ENCODE peak calls at places on chromosomes 3 and 15, in six cellular contexts. One of them, this sample, is unnamed.

GRCh38 chr15:75112278-75112847 is 89.0 kb downstream of the PPCDC start:
- DNase-seq in islet precursor cell: no peak
- DNase-seq in stimulated activated CD4-positive, alpha-beta T cell treated with anti-CD3 and anti-CD28 coated beads, Interleukin-12 subunit alpha, Interleukin-12 subunit beta, amount 100 ng/mL, for 24 hours: no peak
- DNase-seq in IMR-90: no peak
- DNase-seq in activated naive CD8-positive, alpha-beta T cell treated with anti-CD3 and anti-CD28 coated beads, Interleukin-2, amount 10 ng/mL, durations not matched to agents 7 days and 5 days: no peak
- DNase-seq in esophagus squamous epithelium: no peak
- DNase-seq in this sample: no peak

GRCh38 chr15:57283774-57284508 is 92.4 kb upstream of the CGNL1 start:
- DNase-seq in islet precursor cell: no peak
- DNase-seq in stimulated activated CD4-positive, alpha-beta T cell treated with anti-CD3 and anti-CD28 coated beads, Interleukin-12 subunit alpha, Interleukin-12 subunit beta, amount 100 ng/mL, for 24 hours: no peak
- DNase-seq in IMR-90: peak; percentile 45
- DNase-seq in activated naive CD8-positive, alpha-beta T cell treated with anti-CD3 and anti-CD28 coated beads, Interleukin-2, amount 10 ng/mL, durations not matched to agents 7 days and 5 days: no peak
- DNase-seq in esophagus squamous epithelium: no peak
- DNase-seq in this sample: no peak

GRCh38 chr3:17412950-17413530 is 329.4 kb downstream of the TBC1D5 start:
- DNase-seq in islet precursor cell: no peak
- DNase-seq in stimulated activated CD4-positive, alpha-beta T cell treated with anti-CD3 and anti-CD28 coated beads, Interleukin-12 subunit alpha, Interleukin-12 subunit beta, amount 100 ng/mL, for 24 hours: no peak
- DNase-seq in IMR-90: peak; percentile 64
- DNase-seq in activated naive CD8-positive, alpha-beta T cell treated with anti-CD3 and anti-CD28 coated beads, Interleukin-2, amount 10 ng/mL, durations not matched to agents 7 days and 5 days: no peak
- DNase-seq in esophagus squamous epithelium: no peak
- DNase-seq in this sample: peak; percentile 88

GRCh38 chr3:8325306-8325705 is 176.3 kb upstream of the LMCD1 start:
- DNase-seq in islet precursor cell: no peak
- DNase-seq in stimulated activated CD4-positive, alpha-beta T cell treated with anti-CD3 and anti-CD28 coated beads, Interleukin-12 subunit alpha, Interleukin-12 subunit beta, amount 100 ng/mL, for 24 hours: no peak
- DNase-seq in IMR-90: no peak
- DNase-seq in activated naive CD8-positive, alpha-beta T cell treated with anti-CD3 and anti-CD28 coated beads, Interleukin-2, amount 10 ng/mL, durations not matched to agents 7 days and 5 days: no peak
- DNase-seq in esophagus squamous epithelium: no peak
- DNase-seq in this sample: no peak

GRCh38 chr15:55846108-55846707 is 103.3 kb upstream of the PRTG start:
- DNase-seq in islet precursor cell: peak; percentile 78
- DNase-seq in stimulated activated CD4-positive, alpha-beta T cell treated with anti-CD3 and anti-CD28 coated beads, Interleukin-12 subunit alpha, Interleukin-12 subunit beta, amount 100 ng/mL, for 24 hours: no peak
- DNase-seq in IMR-90: peak; percentile 88
- DNase-seq in activated naive CD8-positive, alpha-beta T cell treated with anti-CD3 and anti-CD28 coated beads, Interleukin-2, amount 10 ng/mL, durations not matched to agents 7 days and 5 days: no peak
- DNase-seq in esophagus squamous epithelium: no peak
- DNase-seq in this sample: peak; percentile 90

GRCh38 chr3:114389156-114389555 is 95.3 kb downstream of the TIGIT start:
- DNase-seq in islet precursor cell: no peak
- DNase-seq in stimulated activated CD4-positive, alpha-beta T cell treated with anti-CD3 and anti-CD28 coated beads, Interleukin-12 subunit alpha, Interleukin-12 subunit beta, amount 100 ng/mL, for 24 hours: no peak
- DNase-seq in IMR-90: no peak
- DNase-seq in activated naive CD8-positive, alpha-beta T cell treated with anti-CD3 and anti-CD28 coated beads, Interleukin-2, amount 10 ng/mL, durations not matched to agents 7 days and 5 days: peak; percentile 27
- DNase-seq in esophagus squamous epithelium: no peak
- DNase-seq in this sample: no peak

GRCh38 chr3:60403866-60404265 is 847.4 kb downstream of the FHIT start:
- DNase-seq in islet precursor cell: no peak
- DNase-seq in stimulated activated CD4-positive, alpha-beta T cell treated with anti-CD3 and anti-CD28 coated beads, Interleukin-12 subunit alpha, Interleukin-12 subunit beta, amount 100 ng/mL, for 24 hours: no peak
- DNase-seq in IMR-90: peak; percentile 6
- DNase-seq in activated naive CD8-positive, alpha-beta T cell treated with anti-CD3 and anti-CD28 coated beads, Interleukin-2, amount 10 ng/mL, durations not matched to agents 7 days and 5 days: no peak
- DNase-seq in esophagus squamous epithelium: no peak
- DNase-seq in this sample: no peak

GRCh38 chr3:143121240-143122088 is 1.9 kb downstream of the CHST2 start:
- DNase-seq in islet precursor cell: peak; percentile 91
- DNase-seq in stimulated activated CD4-positive, alpha-beta T cell treated with anti-CD3 and anti-CD28 coated beads, Interleukin-12 subunit alpha, Interleukin-12 subunit beta, amount 100 ng/mL, for 24 hours: peak; percentile 44
- DNase-seq in IMR-90: peak; percentile 55
- DNase-seq in activated naive CD8-positive, alpha-beta T cell treated with anti-CD3 and anti-CD28 coated beads, Interleukin-2, amount 10 ng/mL, durations not matched to agents 7 days and 5 days: peak; percentile 86
- DNase-seq in esophagus squamous epithelium: no peak
- DNase-seq in this sample: peak; percentile 85

GRCh38 chr15:101206173-101206572 is 45.7 kb downstream of the CHSY1 start:
- DNase-seq in islet precursor cell: no peak
- DNase-seq in stimulated activated CD4-positive, alpha-beta T cell treated with anti-CD3 and anti-CD28 coated beads, Interleukin-12 subunit alpha, Interleukin-12 subunit beta, amount 100 ng/mL, for 24 hours: peak; percentile 74
- DNase-seq in IMR-90: peak; percentile 95
- DNase-seq in activated naive CD8-positive, alpha-beta T cell treated with anti-CD3 and anti-CD28 coated beads, Interleukin-2, amount 10 ng/mL, durations not matched to agents 7 days and 5 days: peak; percentile 60
- DNase-seq in esophagus squamous epithelium: no peak
- DNase-seq in this sample: no peak

GRCh38 chr3:114447545-114447944 is 153.7 kb downstream of the TIGIT start:
- DNase-seq in islet precursor cell: no peak
- DNase-seq in stimulated activated CD4-positive, alpha-beta T cell treated with anti-CD3 and anti-CD28 coated beads, Interleukin-12 subunit alpha, Interleukin-12 subunit beta, amount 100 ng/mL, for 24 hours: no peak
- DNase-seq in IMR-90: no peak
- DNase-seq in activated naive CD8-positive, alpha-beta T cell treated with anti-CD3 and anti-CD28 coated beads, Interleukin-2, amount 10 ng/mL, durations not matched to agents 7 days and 5 days: no peak
- DNase-seq in esophagus squamous epithelium: no peak
- DNase-seq in this sample: no peak

GRCh38 chr3:143847787-143848631 is at the start of gene SLC9A9:
- DNase-seq in islet precursor cell: peak; percentile 61
- DNase-seq in stimulated activated CD4-positive, alpha-beta T cell treated with anti-CD3 and anti-CD28 coated beads, Interleukin-12 subunit alpha, Interleukin-12 subunit beta, amount 100 ng/mL, for 24 hours: no peak
- DNase-seq in IMR-90: peak; percentile 79
- DNase-seq in activated naive CD8-positive, alpha-beta T cell treated with anti-CD3 and anti-CD28 coated beads, Interleukin-2, amount 10 ng/mL, durations not matched to agents 7 days and 5 days: peak; percentile 31
- DNase-seq in esophagus squamous epithelium: no peak
- DNase-seq in this sample: peak; percentile 85

GRCh38 chr3:115550285-115550741 is 73.0 kb upstream of the GAP43 start:
- DNase-seq in islet precursor cell: no peak
- DNase-seq in stimulated activated CD4-positive, alpha-beta T cell treated with anti-CD3 and anti-CD28 coated beads, Interleukin-12 subunit alpha, Interleukin-12 subunit beta, amount 100 ng/mL, for 24 hours: no peak
- DNase-seq in IMR-90: no peak
- DNase-seq in activated naive CD8-positive, alpha-beta T cell treated with anti-CD3 and anti-CD28 coated beads, Interleukin-2, amount 10 ng/mL, durations not matched to agents 7 days and 5 days: no peak
- DNase-seq in esophagus squamous epithelium: no peak
- DNase-seq in this sample: no peak

GRCh38 chr15:99476413-99477222 is 89.2 kb upstream of the MEF2A start:
- DNase-seq in islet precursor cell: peak; percentile 58
- DNase-seq in stimulated activated CD4-positive, alpha-beta T cell treated with anti-CD3 and anti-CD28 coated beads, Interleukin-12 subunit alpha, Interleukin-12 subunit beta, amount 100 ng/mL, for 24 hours: no peak
- DNase-seq in IMR-90: peak; percentile 100
- DNase-seq in activated naive CD8-positive, alpha-beta T cell treated with anti-CD3 and anti-CD28 coated beads, Interleukin-2, amount 10 ng/mL, durations not matched to agents 7 days and 5 days: peak; percentile 70
- DNase-seq in esophagus squamous epithelium: no peak
- DNase-seq in this sample: no peak

GRCh38 chr3:127034195-127034989 is 51.5 kb downstream of the PLXNA1 start:
- DNase-seq in islet precursor cell: no peak
- DNase-seq in stimulated activated CD4-positive, alpha-beta T cell treated with anti-CD3 and anti-CD28 coated beads, Interleukin-12 subunit alpha, Interleukin-12 subunit beta, amount 100 ng/mL, for 24 hours: no peak
- DNase-seq in IMR-90: no peak
- DNase-seq in activated naive CD8-positive, alpha-beta T cell treated with anti-CD3 and anti-CD28 coated beads, Interleukin-2, amount 10 ng/mL, durations not matched to agents 7 days and 5 days: no peak
- DNase-seq in esophagus squamous epithelium: no peak
- DNase-seq in this sample: no peak

GRCh38 chr3:52004906-52005395 is 9.3 kb upstream of the RPL29 start:
- DNase-seq in islet precursor cell: no peak
- DNase-seq in stimulated activated CD4-positive, alpha-beta T cell treated with anti-CD3 and anti-CD28 coated beads, Interleukin-12 subunit alpha, Interleukin-12 subunit beta, amount 100 ng/mL, for 24 hours: no peak
- DNase-seq in IMR-90: no peak
- DNase-seq in activated naive CD8-positive, alpha-beta T cell treated with anti-CD3 and anti-CD28 coated beads, Interleukin-2, amount 10 ng/mL, durations not matched to agents 7 days and 5 days: no peak
- DNase-seq in esophagus squamous epithelium: no peak
- DNase-seq in this sample: no peak

GRCh38 chr3:145070795-145071194 is 1090.2 kb downstream of the PLOD2 start:
- DNase-seq in islet precursor cell: no peak
- DNase-seq in stimulated activated CD4-positive, alpha-beta T cell treated with anti-CD3 and anti-CD28 coated beads, Interleukin-12 subunit alpha, Interleukin-12 subunit beta, amount 100 ng/mL, for 24 hours: no peak
- DNase-seq in IMR-90: no peak
- DNase-seq in activated naive CD8-positive, alpha-beta T cell treated with anti-CD3 and anti-CD28 coated beads, Interleukin-2, amount 10 ng/mL, durations not matched to agents 7 days and 5 days: no peak
- DNase-seq in esophagus squamous epithelium: no peak
- DNase-seq in this sample: no peak

GRCh38 chr15:77533986-77534385 is 98.7 kb downstream of the LINGO1 start:
- DNase-seq in islet precursor cell: no peak
- DNase-seq in stimulated activated CD4-positive, alpha-beta T cell treated with anti-CD3 and anti-CD28 coated beads, Interleukin-12 subunit alpha, Interleukin-12 subunit beta, amount 100 ng/mL, for 24 hours: no peak
- DNase-seq in IMR-90: no peak
- DNase-seq in activated naive CD8-positive, alpha-beta T cell treated with anti-CD3 and anti-CD28 coated beads, Interleukin-2, amount 10 ng/mL, durations not matched to agents 7 days and 5 days: peak; percentile 0
- DNase-seq in esophagus squamous epithelium: no peak
- DNase-seq in this sample: no peak

GRCh38 chr15:39948817-39949216 is 14.9 kb downstream of the EIF2AK4 start:
- DNase-seq in islet precursor cell: no peak
- DNase-seq in stimulated activated CD4-positive, alpha-beta T cell treated with anti-CD3 and anti-CD28 coated beads, Interleukin-12 subunit alpha, Interleukin-12 subunit beta, amount 100 ng/mL, for 24 hours: no peak
- DNase-seq in IMR-90: no peak
- DNase-seq in activated naive CD8-positive, alpha-beta T cell treated with anti-CD3 and anti-CD28 coated beads, Interleukin-2, amount 10 ng/mL, durations not matched to agents 7 days and 5 days: no peak
- DNase-seq in esophagus squamous epithelium: no peak
- DNase-seq in this sample: no peak

GRCh38 chr15:26712350-26712749 is 60.5 kb downstream of the GABRB3 start:
- DNase-seq in islet precursor cell: no peak
- DNase-seq in stimulated activated CD4-positive, alpha-beta T cell treated with anti-CD3 and anti-CD28 coated beads, Interleukin-12 subunit alpha, Interleukin-12 subunit beta, amount 100 ng/mL, for 24 hours: no peak
- DNase-seq in IMR-90: no peak
- DNase-seq in activated naive CD8-positive, alpha-beta T cell treated with anti-CD3 and anti-CD28 coated beads, Interleukin-2, amount 10 ng/mL, durations not matched to agents 7 days and 5 days: no peak
- DNase-seq in esophagus squamous epithelium: no peak
- DNase-seq in this sample: no peak

GRCh38 chr3:45599984-45600650 is 5.6 kb downstream of the LIMD1 start:
- DNase-seq in islet precursor cell: no peak
- DNase-seq in stimulated activated CD4-positive, alpha-beta T cell treated with anti-CD3 and anti-CD28 coated beads, Interleukin-12 subunit alpha, Interleukin-12 subunit beta, amount 100 ng/mL, for 24 hours: no peak
- DNase-seq in IMR-90: no peak
- DNase-seq in activated naive CD8-positive, alpha-beta T cell treated with anti-CD3 and anti-CD28 coated beads, Interleukin-2, amount 10 ng/mL, durations not matched to agents 7 days and 5 days: no peak
- DNase-seq in esophagus squamous epithelium: no peak
- DNase-seq in this sample: no peak

This sample was measured in mesendoderm.